ENCODE peak calls at places on chromosomes 12 and 14, in eight cellular contexts. One of them, this sample, is unnamed.

GRCh38 chr14:31286456-31287293 is 79.1 kb upstream of the HECTD1 start:
- DNase-seq in iris pigment epithelial cell: peak
- DNase-seq in left ventricle myocardium superior: no peak
- DNase-seq in activated naive CD8-positive, alpha-beta T cell treated with anti-CD3 and anti-CD28 coated beads for 36 hours: peak
- DNase-seq in ELR: peak
- DNase-seq in posterior vena cava: no peak
- DNase-seq in HS-5: no peak
- DNase-seq in right lobe of liver: no peak
- DNase-seq in this sample: peak

GRCh38 chr12:56366948-56367347 is 4.3 kb upstream of the APOF start:
- DNase-seq in activated naive CD8-positive, alpha-beta T cell treated with anti-CD3 and anti-CD28 coated beads for 36 hours: no peak
- DNase-seq in ELR: no peak
- DNase-seq in left ventricle myocardium superior: no peak
- DNase-seq in iris pigment epithelial cell: no peak
- DNase-seq in posterior vena cava: no peak
- DNase-seq in right lobe of liver: no peak
- DNase-seq in HS-5: no peak
- DNase-seq in this sample: no peak

GRCh38 chr14:100178691-100179090 is 19.2 kb upstream of the DEGS2 start:
- DNase-seq in HS-5: no peak
- DNase-seq in right lobe of liver: no peak
- DNase-seq in ELR: no peak
- DNase-seq in activated naive CD8-positive, alpha-beta T cell treated with anti-CD3 and anti-CD28 coated beads for 36 hours: no peak
- DNase-seq in left ventricle myocardium superior: no peak
- DNase-seq in iris pigment epithelial cell: no peak
- DNase-seq in posterior vena cava: no peak
- DNase-seq in this sample: no peak

GRCh38 chr12:133145981-133146380 is 15.6 kb downstream of the ZNF10 start:
- DNase-seq in posterior vena cava: no peak
- DNase-seq in activated naive CD8-positive, alpha-beta T cell treated with anti-CD3 and anti-CD28 coated beads for 36 hours: no peak
- DNase-seq in left ventricle myocardium superior: no peak
- DNase-seq in HS-5: no peak
- DNase-seq in ELR: no peak
- DNase-seq in right lobe of liver: no peak
- DNase-seq in iris pigment epithelial cell: no peak
- DNase-seq in this sample: no peak

GRCh38 chr12:125738211-125738610 is 673.0 kb downstream of the AACS start:
- DNase-seq in left ventricle myocardium superior: no peak
- DNase-seq in iris pigment epithelial cell: no peak
- DNase-seq in ELR: no peak
- DNase-seq in right lobe of liver: no peak
- DNase-seq in HS-5: no peak
- DNase-seq in activated naive CD8-positive, alpha-beta T cell treated with anti-CD3 and anti-CD28 coated beads for 36 hours: no peak
- DNase-seq in posterior vena cava: no peak
- DNase-seq in this sample: no peak

GRCh38 chr12:79262938-79263337 is 398.4 kb downstream of the SYT1 start:
- DNase-seq in posterior vena cava: no peak
- DNase-seq in iris pigment epithelial cell: peak
- DNase-seq in activated naive CD8-positive, alpha-beta T cell treated with anti-CD3 and anti-CD28 coated beads for 36 hours: no peak
- DNase-seq in ELR: peak
- DNase-seq in left ventricle myocardium superior: no peak
- DNase-seq in HS-5: peak
- DNase-seq in right lobe of liver: no peak
- DNase-seq in this sample: no peak

GRCh38 chr12:78293039-78293686 is 462.5 kb downstream of the NAV3 start:
- DNase-seq in ELR: peak
- DNase-seq in HS-5: peak
- DNase-seq in posterior vena cava: no peak
- DNase-seq in right lobe of liver: no peak
- DNase-seq in activated naive CD8-positive, alpha-beta T cell treated with anti-CD3 and anti-CD28 coated beads for 36 hours: no peak
- DNase-seq in iris pigment epithelial cell: peak
- DNase-seq in left ventricle myocardium superior: no peak
- DNase-seq in this sample: peak

GRCh38 chr12:56337753-56338221 is 897 bp upstream of the IL23A start:
- DNase-seq in activated naive CD8-positive, alpha-beta T cell treated with anti-CD3 and anti-CD28 coated beads for 36 hours: no peak
- DNase-seq in ELR: no peak
- DNase-seq in iris pigment epithelial cell: peak
- DNase-seq in right lobe of liver: no peak
- DNase-seq in left ventricle myocardium superior: no peak
- DNase-seq in posterior vena cava: no peak
- DNase-seq in HS-5: no peak
- DNase-seq in this sample: no peak

GRCh38 chr12:85424581-85425348 is 144.7 kb downstream of the ALX1 start:
- DNase-seq in HS-5: no peak
- DNase-seq in left ventricle myocardium superior: no peak
- DNase-seq in activated naive CD8-positive, alpha-beta T cell treated with anti-CD3 and anti-CD28 coated beads for 36 hours: peak
- DNase-seq in ELR: peak
- DNase-seq in iris pigment epithelial cell: peak
- DNase-seq in right lobe of liver: no peak
- DNase-seq in posterior vena cava: no peak
- DNase-seq in this sample: peak

GRCh38 chr14:75141967-75142366 is 15.1 kb upstream of the NEK9 start:
- DNase-seq in iris pigment epithelial cell: peak
- DNase-seq in HS-5: no peak
- DNase-seq in ELR: peak
- DNase-seq in left ventricle myocardium superior: no peak
- DNase-seq in right lobe of liver: no peak
- DNase-seq in posterior vena cava: no peak
- DNase-seq in activated naive CD8-positive, alpha-beta T cell treated with anti-CD3 and anti-CD28 coated beads for 36 hours: no peak
- DNase-seq in this sample: no peak

This sample was measured in small intestine.